ENCODE peak calls at places on chromosome 20, in four cellular contexts. E, Q, R and J are unnamed samples.

GRCh38 chr20:45963059-45964011 is 8.7 kb downstream of the ZNF335 start:
- DNase-seq in E (peak), Q (peak), R (no peak), J (peak)

GRCh38 chr20:31594558-31595379 is 10.3 kb upstream of the ID1 start:
- DNase-seq in E (no peak), Q (no peak), R (no peak), J (peak)

GRCh38 chr20:15236812-15237211 is 899.4 kb upstream of the FLRT3 start:
- DNase-seq in E (no peak), Q (peak), R (peak), J (peak)

GRCh38 chr20:24781061-24781980 is 167.7 kb upstream of the CST7 start:
- DNase-seq in E (peak), Q (peak), R (peak), J (peak)

GRCh38 chr20:4091332-4092135 is 76.2 kb upstream of the RNF24 start:
- DNase-seq in E (peak), Q (peak), R (peak), J (peak)

GRCh38 chr20:63394069-63394468 is 32.9 kb upstream of the CHRNA4 start:
- DNase-seq in E (no peak), Q (peak), R (no peak), J (peak)

GRCh38 chr20:3106658-3107463 is 22.3 kb upstream of the AVP start:
- DNase-seq in E (no peak), Q (no peak), R (no peak), J (peak)

GRCh38 chr20:51549474-51549873 is 7.0 kb upstream of the NFATC2 start:
- DNase-seq in E (no peak), Q (no peak), R (no peak), J (no peak)

GRCh38 chr20:62702886-62703852 is 5.5 kb upstream of the NTSR1 start:
- DNase-seq in E (peak), Q (peak), R (peak), J (no peak)

GRCh38 chr20:2618815-2619214 is 33.6 kb upstream of the NOP56 start:
- DNase-seq in E (no peak), Q (no peak), R (no peak), J (no peak)

GRCh38 chr20:19256085-19256484 is 43.6 kb downstream of the SLC24A3 start:
- DNase-seq in E (no peak), Q (no peak), R (peak), J (no peak)

GRCh38 chr20:21781446-21782075 is 76.1 kb downstream of the PAX1 start:
- DNase-seq in E (no peak), Q (no peak), R (no peak), J (no peak)

GRCh38 chr20:62080249-62080993 is 14.7 kb upstream of the TAF4 start:
- DNase-seq in E (no peak), Q (no peak), R (no peak), J (no peak)

GRCh38 chr20:19937651-19938420 is 79.3 kb upstream of the NAA20 start:
- DNase-seq in E (no peak), Q (no peak), R (no peak), J (no peak)

GRCh38 chr20:45798935-45799642 is 7.3 kb downstream of the DNTTIP1 start:
- DNase-seq in E (peak), Q (no peak), R (peak), J (peak)

GRCh38 chr20:49872056-49872455 is 43.3 kb downstream of the SPATA2 start:
- DNase-seq in E (no peak), Q (no peak), R (no peak), J (no peak)

GRCh38 chr20:25356294-25356933 is 34.2 kb downstream of the ABHD12 start:
- DNase-seq in E (no peak), Q (no peak), R (no peak), J (peak)

GRCh38 chr20:50467618-50468373 is 42.4 kb upstream of the PTPN1 start:
- DNase-seq in E (peak), Q (peak), R (peak), J (peak)

GRCh38 chr20:48932375-48932941 is 10.9 kb downstream of the ARFGEF2 start:
- DNase-seq in E (no peak), Q (peak), R (peak), J (no peak)

GRCh38 chr20:4813076-4813838 is 91.5 kb downstream of the PRND start:
- DNase-seq in E (no peak), Q (no peak), R (no peak), J (no peak)

GRCh38 chr20:5569021-5569420 is 181.2 kb upstream of the SHLD1 start:
- DNase-seq in E (peak), Q (peak), R (peak), J (no peak)

GRCh38 chr20:10523438-10523837 is 88.3 kb downstream of the SLX4IP start:
- DNase-seq in E (no peak), Q (no peak), R (no peak), J (no peak)

GRCh38 chr20:52379723-52380336 is 188.3 kb upstream of the ZFP64 start:
- DNase-seq in E (peak), Q (no peak), R (no peak), J (peak)

GRCh38 chr20:2093200-2093781 is 8.3 kb upstream of the STK35 start:
- DNase-seq in E (peak), Q (no peak), R (peak), J (peak)

GRCh38 chr20:10524643-10525042 is 89.5 kb downstream of the SLX4IP start:
- DNase-seq in E (no peak), Q (peak), R (peak), J (no peak)

GRCh38 chr20:9506964-9507369 is 7.4 kb upstream of the LAMP5 start:
- DNase-seq in E (no peak), Q (no peak), R (no peak), J (peak)

GRCh38 chr20:20549699-20550098 is 162.7 kb downstream of the RALGAPA2 start:
- DNase-seq in E (no peak), Q (peak), R (peak), J (no peak)

GRCh38 chr20:62282877-62283503 is 19.8 kb upstream of the ADRM1 start:
- DNase-seq in E (no peak), Q (no peak), R (no peak), J (no peak)

GRCh38 chr20:22586645-22587310 is 2.4 kb upstream of the FOXA2 start:
- DNase-seq in E (peak), Q (no peak), R (no peak), J (peak)

GRCh38 chr20:1061484-1062221 is 56.7 kb upstream of the PSMF1 start:
- DNase-seq in E (peak), Q (no peak), R (no peak), J (no peak)

GRCh38 chr20:51354769-51355319 is 187.7 kb downstream of the NFATC2 start:
- DNase-seq in E (no peak), Q (peak), R (no peak), J (no peak)

GRCh38 chr20:19817017-19817416 is 59.0 kb downstream of the RIN2 start:
- DNase-seq in E (no peak), Q (peak), R (peak), J (no peak)

GRCh38 chr20:62064788-62065668 is 653 bp downstream of the TAF4 start:
- DNase-seq in E (peak), Q (no peak), R (no peak), J (peak)

GRCh38 chr20:50728981-50729874 is 2.2 kb upstream of the PARD6B start:
- DNase-seq in E (peak), Q (no peak), R (peak), J (no peak)

GRCh38 chr20:45087115-45087785 is 13.7 kb downstream of the KCNS1 start:
- DNase-seq in E (no peak), Q (peak), R (no peak), J (no peak)

GRCh38 chr20:16209826-16210365 is 363.4 kb downstream of the KIF16B start:
- DNase-seq in E (no peak), Q (no peak), R (no peak), J (no peak)

GRCh38 chr20:14915356-14915755 is 577.9 kb upstream of the FLRT3 start:
- DNase-seq in E (no peak), Q (no peak), R (no peak), J (no peak)

GRCh38 chr20:43963872-43964791 is 49.5 kb downstream of the TOX2 start:
- DNase-seq in E (no peak), Q (peak), R (no peak), J (no peak)

GRCh38 chr20:62598761-62599194 is 43.5 kb upstream of the SLCO4A1 start:
- DNase-seq in E (peak), Q (no peak), R (no peak), J (no peak)

GRCh38 chr20:33664085-33664761 is 2.1 kb downstream of the C20orf144 start:
- DNase-seq in E (no peak), Q (no peak), R (no peak), J (no peak)

GRCh38 chr20:33660685-33661058 is 1.5 kb upstream of the C20orf144 start:
- DNase-seq in E (no peak), Q (no peak), R (no peak), J (no peak)

GRCh38 chr20:33660035-33660684 is 2.0 kb upstream of the C20orf144 start:
- DNase-seq in E (no peak), Q (no peak), R (no peak), J (no peak)

GRCh38 chr20:33663161-33664084 is 1.3 kb downstream of the C20orf144 start:
- DNase-seq in E (peak), Q (peak), R (peak), J (peak)

DNA sequence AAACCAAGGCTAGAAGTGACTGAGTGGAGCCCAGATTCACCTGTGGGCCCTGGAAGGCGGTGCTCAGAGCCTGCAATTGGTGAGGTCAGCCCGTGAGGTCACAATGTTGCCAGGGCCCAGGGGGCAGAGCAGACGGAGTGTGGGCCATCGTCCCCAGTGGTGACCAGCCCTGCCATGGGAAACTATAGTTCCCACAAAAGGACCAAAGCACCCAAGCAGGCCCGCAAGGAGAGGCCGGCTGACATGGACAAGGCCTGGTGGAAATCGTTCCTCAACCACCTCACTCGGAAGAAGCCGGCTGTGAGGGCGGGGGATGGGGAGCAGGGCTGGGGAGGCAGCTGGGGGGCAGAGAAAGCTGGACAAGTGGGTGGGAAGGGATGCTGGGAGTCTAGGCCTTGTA is at the start of gene C20orf144:
- DNase-seq in E (no peak), Q (no peak), R (no peak), J (no peak)
- H3K9ac ChIP-seq in E (peak), Q (peak), R (peak), J (peak)

GRCh38 chr20:58137236-58137635 is 91.2 kb downstream of the ANKRD60 start:
- DNase-seq in E (no peak), Q (no peak), R (no peak), J (no peak)

GRCh38 chr20:58138395-58138794 is 90.1 kb downstream of the ANKRD60 start:
- DNase-seq in E (no peak), Q (no peak), R (no peak), J (no peak)

GRCh38 chr20:58137651-58138265 is 90.7 kb downstream of the ANKRD60 start:
- DNase-seq in E (no peak), Q (no peak), R (no peak), J (no peak)

GRCh38 chr20:58133020-58133419 is 95.4 kb downstream of the ANKRD60 start:
- DNase-seq in E (no peak), Q (no peak), R (no peak), J (no peak)

GRCh38 chr20:58135441-58136170 is 92.8 kb downstream of the ANKRD60 start:
- DNase-seq in E (no peak), Q (peak), R (peak), J (no peak)
- TF ChIP-seq EZH2 in E (no peak), Q (no peak), R (no peak), J (no peak)

DNA sequence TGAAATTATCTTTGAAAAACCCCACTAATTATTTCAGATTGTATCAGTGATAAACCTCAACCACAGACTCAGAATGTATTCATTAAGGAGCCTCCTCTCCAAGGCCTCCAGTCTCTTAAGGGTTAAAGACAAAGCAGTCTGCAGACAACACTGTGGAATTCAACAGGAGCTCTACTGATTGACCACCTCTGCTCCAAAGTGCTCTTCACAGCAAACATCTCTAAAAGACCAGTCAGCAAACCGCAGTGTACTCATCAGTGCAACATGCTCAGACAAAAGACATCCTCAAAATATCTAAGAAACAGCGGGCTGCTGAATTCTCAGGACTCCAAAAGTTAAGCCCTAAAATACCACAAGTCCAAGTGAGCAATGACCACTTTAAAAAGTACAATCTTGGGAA is 42.0 kb downstream of the UQCC1 start:
- DNase-seq in E (no peak), Q (peak), R (peak), J (no peak)
- H3K9ac ChIP-seq in E (no peak), Q (no peak), R (no peak), J (no peak)

GRCh38 chr20:37904008-37904675 is 1.2 kb downstream of the VSTM2L start:
- DNase-seq in E (no peak), Q (no peak), R (no peak), J (no peak)

GRCh38 chr20:37902504-37903313 is at the start of gene VSTM2L:
- DNase-seq in E (peak), Q (peak), R (peak), J (peak)

GRCh38 chr20:37903317-37904007 is 535 bp downstream of the VSTM2L start:
- DNase-seq in E (no peak), Q (no peak), R (no peak), J (no peak)

GRCh38 chr20:37901280-37901666 is 1.7 kb upstream of the VSTM2L start:
- DNase-seq in E (peak), Q (no peak), R (no peak), J (peak)

DNA sequence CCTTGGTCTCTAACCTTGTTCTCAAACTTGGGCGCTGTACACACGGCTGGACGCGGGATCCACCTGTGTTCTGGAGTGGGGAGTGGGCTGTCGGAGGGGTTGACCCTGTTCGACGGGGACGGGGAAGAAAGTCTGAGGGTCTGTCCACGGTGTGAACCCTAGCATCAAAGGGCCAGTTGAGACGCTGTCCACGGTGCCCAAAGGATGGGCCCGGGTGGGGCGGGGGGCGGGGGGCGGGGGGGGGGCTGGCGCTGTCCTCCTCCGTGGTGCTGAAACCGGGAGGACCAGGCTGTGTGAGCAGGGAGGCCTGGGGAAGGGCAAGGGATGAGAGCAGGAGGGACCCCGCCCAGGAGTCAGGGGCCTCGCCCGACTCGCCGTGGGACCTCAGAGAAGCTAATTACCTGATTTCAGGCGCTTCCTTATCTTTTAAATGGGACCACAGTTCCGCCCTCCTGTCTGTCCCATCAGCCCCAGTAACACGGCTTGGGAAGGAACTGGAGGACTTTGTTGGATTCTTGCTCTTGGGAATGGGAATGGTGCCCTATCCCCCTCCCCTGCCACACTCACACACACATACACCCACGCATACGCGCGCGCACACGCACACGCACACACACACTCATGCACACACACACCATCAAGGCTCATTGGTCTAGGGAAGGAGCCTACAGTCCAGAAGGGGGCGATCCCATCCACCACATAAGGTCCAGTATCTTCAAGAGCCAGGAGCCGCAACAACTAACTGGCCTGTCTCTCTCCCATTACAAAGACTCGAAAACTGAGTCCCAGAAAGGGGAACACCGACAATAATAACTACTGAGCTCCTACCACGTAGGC is 1.0 kb upstream of the VSTM2L start:
- DNase-seq in E (peak), Q (peak), R (peak), J (peak)
- TF ChIP-seq EZH2 in E (no peak), Q (peak), R (no peak), J (no peak)